ENCODE peak calls at places on chromosomes 13 and 19, in seven cellular contexts. E is PC-9, Y is tibial artery, L is astrocyte, W is uterus, D is HL-60, N is body of pancreas. X is an unnamed sample.

GRCh38 chr13:51305558-51305957 is 33.9 kb upstream of the SERPINE3 start:
- DNase-seq in W (no peak), L (no peak), Y (no peak), E (no peak), D (no peak), N (no peak), X (no peak)

GRCh38 chr13:96673825-96674224 is 320.5 kb downstream of the OXGR1 start:
- DNase-seq in L (no peak), N (no peak), Y (no peak), D (no peak), E (no peak), W (no peak), X (no peak)

GRCh38 chr13:30464496-30465351 is 1.0 kb downstream of the HMGB1 start:
- DNase-seq in L (peak), E (peak), D (peak), Y (peak), N (peak), W (peak), X (peak)

GRCh38 chr13:29479716-29480492 is 115.6 kb downstream of the SLC7A1 start:
- DNase-seq in E (no peak), Y (no peak), D (no peak), W (no peak), L (no peak), N (no peak), X (no peak)

GRCh38 chr19:45440873-45441654 is 17.3 kb upstream of the ERCC1 start:
- DNase-seq in L (peak), N (no peak), W (no peak), D (no peak), E (no peak), Y (no peak), X (no peak)

GRCh38 chr19:48624067-48624594 is 4.8 kb downstream of the SPHK2 start:
- DNase-seq in L (peak), N (peak), D (peak), Y (peak), W (peak), E (no peak), X (peak)

GRCh38 chr19:49592486-49593232 is 1.7 kb downstream of the PRR12 start:
- DNase-seq in N (no peak), Y (no peak), L (no peak), D (peak), E (peak), W (no peak), X (no peak)

GRCh38 chr19:40703029-40703755 is 12.7 kb upstream of the NUMBL start:
- DNase-seq in L (no peak), W (no peak), E (no peak), N (no peak), Y (no peak), D (no peak), X (no peak)

GRCh38 chr13:109383683-109384082 is 402.7 kb downstream of the IRS2 start:
- DNase-seq in Y (no peak), N (no peak), D (no peak), L (peak), W (no peak), E (peak), X (no peak)

GRCh38 chr13:107252428-107252827 is 684.5 kb upstream of the ARGLU1 start:
- DNase-seq in L (no peak), E (peak), N (no peak), W (no peak), D (no peak), Y (no peak), X (no peak)

GRCh38 chr13:70856706-70857105 is 748.5 kb upstream of the KLHL1 start:
- DNase-seq in E (no peak), W (no peak), N (no peak), Y (no peak), L (no peak), D (peak), X (no peak)

GRCh38 chr13:66021846-66022245 is 1208.3 kb downstream of the PCDH9 start:
- DNase-seq in N (no peak), L (no peak), W (no peak), D (no peak), E (no peak), Y (no peak), X (no peak)

GRCh38 chr13:47433461-47434005 is 536.7 kb upstream of the HTR2A start:
- DNase-seq in Y (no peak), L (peak), E (no peak), D (no peak), N (no peak), W (no peak), X (no peak)

DNA sequence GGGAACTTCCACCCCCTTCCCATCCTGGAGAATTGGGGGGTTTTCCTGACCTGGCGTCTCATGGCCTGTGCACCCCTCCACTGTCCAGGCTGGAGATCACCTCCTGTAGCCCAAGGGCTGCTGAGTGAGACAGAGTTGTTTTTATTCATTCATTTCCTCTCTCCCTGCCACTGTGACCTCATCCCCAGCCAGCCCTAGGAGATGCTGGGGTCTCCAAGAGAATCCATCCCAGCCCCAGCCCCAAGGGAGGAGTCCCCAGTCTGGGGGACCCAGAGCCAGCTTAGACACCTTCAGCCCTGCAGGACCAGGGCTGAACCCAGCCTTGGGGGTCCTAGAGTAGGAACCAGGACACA is 4.2 kb downstream of the FCHO1 start:
- DNase-seq in N (no peak), E (no peak), L (no peak), D (no peak), Y (no peak), W (no peak), X (no peak)
- H3K4me3 ChIP-seq in N (no peak), E (no peak), L (no peak), D (no peak), Y (no peak), W (no peak), X (no peak)

GRCh38 chr13:40193290-40194203 is 472.9 kb downstream of the FOXO1 start:
- DNase-seq in L (peak), E (no peak), Y (peak), D (no peak), N (peak), W (peak), X (no peak)
- H3K27ac ChIP-seq in L (no peak), E (no peak), Y (peak), D (no peak), N (no peak), W (peak), X (peak)

GRCh38 chr19:8639821-8640401 is 9.5 kb downstream of the NFILZ start:
- DNase-seq in E (no peak), Y (no peak), L (no peak), N (no peak), D (no peak), W (no peak), X (no peak)

GRCh38 chr19:8641221-8641907 is 10.9 kb downstream of the NFILZ start:
- DNase-seq in N (no peak), W (no peak), L (no peak), E (no peak), Y (no peak), D (no peak), X (no peak)

GRCh38 chr19:8640402-8641004 is 10.1 kb downstream of the NFILZ start:
- DNase-seq in L (no peak), W (no peak), D (peak), Y (peak), N (peak), E (no peak), X (no peak)

GRCh38 chr19:8635422-8635821 is 5.0 kb downstream of the NFILZ start:
- DNase-seq in Y (no peak), W (no peak), D (no peak), L (peak), N (no peak), E (no peak), X (no peak)

GRCh38 chr19:8638078-8638619 is 7.7 kb downstream of the NFILZ start:
- DNase-seq in L (peak), D (peak), Y (peak), N (peak), W (no peak), E (peak), X (no peak)
- H3K4me3 ChIP-seq in L (no peak), D (peak), Y (no peak), N (no peak), W (no peak), E (no peak), X (no peak)

DNA sequence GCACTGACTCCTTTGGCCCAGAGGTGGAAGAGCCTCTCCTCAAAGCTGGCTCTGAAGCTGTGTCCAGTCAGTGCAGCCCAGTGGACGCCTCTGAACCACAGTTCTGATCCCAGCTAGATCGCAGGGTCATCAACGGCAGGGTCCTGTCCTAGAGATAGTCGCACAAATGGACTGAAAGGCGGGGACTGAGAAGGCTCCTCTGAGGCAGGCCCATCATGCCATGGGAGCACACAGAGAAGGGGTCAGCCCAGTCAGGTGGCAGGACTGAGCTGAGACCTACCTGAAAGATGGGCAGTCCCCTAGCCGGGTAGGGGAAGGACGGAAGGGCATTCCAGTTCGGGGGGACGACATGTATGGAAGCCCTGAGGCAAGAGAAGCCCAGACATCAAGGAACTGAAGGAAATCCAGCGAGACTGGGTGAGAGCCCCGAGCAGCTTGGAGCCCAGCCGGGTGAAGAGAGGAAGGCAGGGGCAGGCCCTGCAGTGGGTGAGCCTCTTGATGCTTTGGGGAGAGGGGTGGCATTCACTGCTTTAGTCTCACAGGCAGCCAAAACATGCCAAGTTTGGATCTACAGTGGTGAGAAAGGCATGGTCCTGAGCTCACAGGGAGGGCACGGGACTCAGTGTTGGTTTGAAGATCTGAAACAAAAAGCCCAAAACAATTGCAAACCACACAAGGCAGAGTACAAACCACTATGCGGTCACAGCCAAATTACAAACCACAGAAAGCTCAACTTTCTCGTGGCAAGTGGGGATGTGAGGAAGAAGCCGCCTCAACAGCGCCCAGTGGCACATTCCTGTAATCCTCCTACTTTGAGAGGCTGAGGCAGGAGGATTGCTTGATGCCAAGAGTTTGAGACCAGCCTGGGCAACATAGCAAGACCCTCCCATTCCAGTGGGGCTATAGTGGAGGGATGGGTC is 10.0 kb downstream of the CALM3 start:
- DNase-seq in D (peak), W (no peak), E (no peak), L (peak), Y (no peak), N (no peak), X (peak)
- H3K27ac ChIP-seq in D (no peak), W (no peak), E (no peak), L (no peak), Y (no peak), N (no peak), X (no peak)

GRCh38 chr19:51861870-51862622 is 25.7 kb downstream of the ZNF577 start:
- DNase-seq in W (no peak), Y (no peak), N (no peak), E (no peak), L (no peak), D (no peak), X (no peak)
- H3K4me3 ChIP-seq in W (no peak), Y (no peak), N (no peak), E (no peak), L (no peak), D (no peak), X (no peak)

DNA sequence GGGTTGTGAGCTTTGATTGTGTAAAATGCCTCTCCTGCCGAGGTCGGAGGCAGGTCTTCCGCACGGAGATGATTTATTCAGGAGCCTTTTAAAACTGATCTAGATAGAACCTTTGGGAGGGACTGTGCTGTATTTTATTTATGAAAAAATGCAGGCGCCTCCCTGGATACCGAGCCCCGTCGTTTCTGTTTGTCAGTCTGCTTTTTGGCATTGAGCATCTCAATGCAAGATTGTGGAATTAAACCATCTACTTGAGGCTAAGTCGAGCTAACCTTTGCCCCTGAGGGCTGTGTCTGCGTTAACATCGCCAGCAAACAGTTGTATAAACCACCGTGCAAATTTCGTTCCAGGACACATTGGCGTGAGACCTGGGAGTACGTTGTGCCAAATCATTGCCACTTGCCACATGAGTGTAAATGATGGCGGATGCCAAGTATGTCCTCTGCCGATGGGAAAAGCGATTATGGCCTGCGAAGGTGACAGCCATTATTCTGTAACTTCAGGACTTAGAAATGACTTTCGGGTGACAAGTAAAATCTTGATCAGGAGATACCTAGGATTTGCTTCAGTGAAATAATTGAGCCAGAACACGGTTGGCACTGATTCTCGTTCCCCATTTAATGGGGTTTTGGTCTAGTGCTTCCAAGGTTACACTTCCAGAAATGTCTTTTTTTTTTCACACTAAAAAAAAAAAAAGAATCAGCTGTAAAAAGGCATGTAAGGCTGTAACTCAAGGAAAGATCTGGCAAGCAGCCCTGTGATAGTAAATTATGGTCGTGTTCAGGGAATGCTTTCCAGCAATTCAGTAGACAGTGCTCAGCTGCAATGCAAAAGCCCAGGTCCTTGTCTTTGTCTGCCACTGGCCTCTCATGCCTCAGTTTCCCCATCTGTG is 27.5 kb upstream of the NDUFS7 start:
- DNase-seq in N (no peak), D (no peak), W (peak), Y (no peak), E (no peak), L (peak), X (no peak)
- H3K27ac ChIP-seq in N (no peak), D (no peak), W (peak), Y (peak), E (no peak), L (no peak), X (no peak)